ENCODE peak calls at places on chromosome 12, in eight cellular contexts. B is HepG2, I is upper lobe of left lung, A is gastrocnemius medialis, Z is A549, R is right lobe of liver, K is HCT116, V is K562. M is an unnamed sample.

GRCh38 chr12:106976668-106977067 is 10.3 kb downstream of the MTERF2 start:
- ATAC-seq in A (no peak), Z (no peak), V (no peak), B (no peak), R (peak; percentile 44), I (no peak), K (no peak), M (no peak)

GRCh38 chr12:89235189-89235993 is 116.9 kb downstream of the DUSP6 start:
- ATAC-seq in V (no peak), R (peak; percentile 70), A (no peak), I (no peak), B (no peak), Z (no peak), K (no peak), M (no peak)

GRCh38 chr12:47316609-47317049 is 236.9 kb upstream of the AMIGO2 start:
- ATAC-seq in Z (no peak), A (no peak), K (no peak), B (no peak), V (no peak), R (peak; percentile 72), I (no peak), M (peak; percentile 65)

GRCh38 chr12:75954076-75954475 is 77.5 kb downstream of the PHLDA1 start:
- ATAC-seq in I (no peak), V (peak; percentile 82), R (peak; percentile 52), K (peak; percentile 67), A (no peak), Z (peak; percentile 97), B (peak; percentile 91), M (no peak)

GRCh38 chr12:4438834-4439596 is 6.6 kb downstream of the FGF6 start:
- ATAC-seq in Z (no peak), R (peak; percentile 22), K (no peak), I (no peak), V (no peak), A (no peak), B (no peak), M (no peak)

GRCh38 chr12:75390899-75391538 is at the start of gene GLIPR1L2:
- ATAC-seq in I (peak; percentile 100), B (peak; percentile 100), R (peak; percentile 99), Z (peak; percentile 99), K (peak; percentile 94), V (peak; percentile 100), A (peak; percentile 96), M (peak; percentile 100)

GRCh38 chr12:120229071-120229582 is 28.2 kb upstream of the RPLP0 start:
- ATAC-seq in K (no peak), I (no peak), Z (no peak), A (no peak), R (no peak), B (peak; percentile 7), V (peak; percentile 63), M (no peak)

GRCh38 chr12:109588461-109589239 is 15.1 kb downstream of the MVK start:
- ATAC-seq in Z (no peak), R (peak; percentile 90), B (peak; percentile 64), K (no peak), I (peak; percentile 54), A (no peak), V (no peak), M (no peak)

GRCh38 chr12:96171905-96172304 is 22.3 kb upstream of the ELK3 start:
- ATAC-seq in I (no peak), B (no peak), K (no peak), A (no peak), V (no peak), R (no peak), Z (no peak), M (no peak)

GRCh38 chr12:6873094-6874006 is at the start of gene SPSB2:
- ATAC-seq in K (peak; percentile 79), A (peak; percentile 81), I (peak; percentile 98), V (peak; percentile 88), R (peak; percentile 86), B (peak; percentile 81), Z (peak; percentile 65), M (peak; percentile 91)
- TF ChIP-seq POLR2A in K (peak; percentile 35), A (peak; percentile 79), I (peak; percentile 46), V (peak; percentile 75), R (peak; percentile 71), B (no peak), Z (peak; percentile 82), M (peak; percentile 58)

GRCh38 chr12:121352053-121353018 is at the start of gene ANAPC5:
- ATAC-seq in K (peak; percentile 96), I (peak; percentile 100), A (peak; percentile 100), B (peak; percentile 97), V (peak; percentile 97), R (peak; percentile 99), Z (peak; percentile 99), M (peak; percentile 100)
- TF ChIP-seq POLR2A in K (peak; percentile 91), I (peak; percentile 82), A (peak; percentile 71), B (peak; percentile 87), V (peak; percentile 98), R (peak; percentile 92), Z (peak; percentile 86), M (peak; percentile 68)

GRCh38 chr12:124464830-124465229 is 102.6 kb downstream of the NCOR2 start:
- ATAC-seq in K (no peak), B (no peak), I (no peak), Z (no peak), R (no peak), A (no peak), V (peak; percentile 79), M (no peak)

GRCh38 chr12:124469193-124469888 is 98.1 kb downstream of the NCOR2 start:
- ATAC-seq in A (no peak), R (no peak), I (no peak), K (no peak), B (no peak), V (no peak), Z (no peak), M (no peak)

GRCh38 chr12:124464062-124464461 is 103.3 kb downstream of the NCOR2 start:
- ATAC-seq in V (no peak), R (peak; percentile 18), A (no peak), B (no peak), I (no peak), K (no peak), Z (no peak), M (no peak)

GRCh38 chr12:124465473-124465872 is 101.9 kb downstream of the NCOR2 start:
- ATAC-seq in Z (no peak), A (no peak), B (no peak), R (no peak), V (no peak), K (no peak), I (no peak), M (no peak)

DNA sequence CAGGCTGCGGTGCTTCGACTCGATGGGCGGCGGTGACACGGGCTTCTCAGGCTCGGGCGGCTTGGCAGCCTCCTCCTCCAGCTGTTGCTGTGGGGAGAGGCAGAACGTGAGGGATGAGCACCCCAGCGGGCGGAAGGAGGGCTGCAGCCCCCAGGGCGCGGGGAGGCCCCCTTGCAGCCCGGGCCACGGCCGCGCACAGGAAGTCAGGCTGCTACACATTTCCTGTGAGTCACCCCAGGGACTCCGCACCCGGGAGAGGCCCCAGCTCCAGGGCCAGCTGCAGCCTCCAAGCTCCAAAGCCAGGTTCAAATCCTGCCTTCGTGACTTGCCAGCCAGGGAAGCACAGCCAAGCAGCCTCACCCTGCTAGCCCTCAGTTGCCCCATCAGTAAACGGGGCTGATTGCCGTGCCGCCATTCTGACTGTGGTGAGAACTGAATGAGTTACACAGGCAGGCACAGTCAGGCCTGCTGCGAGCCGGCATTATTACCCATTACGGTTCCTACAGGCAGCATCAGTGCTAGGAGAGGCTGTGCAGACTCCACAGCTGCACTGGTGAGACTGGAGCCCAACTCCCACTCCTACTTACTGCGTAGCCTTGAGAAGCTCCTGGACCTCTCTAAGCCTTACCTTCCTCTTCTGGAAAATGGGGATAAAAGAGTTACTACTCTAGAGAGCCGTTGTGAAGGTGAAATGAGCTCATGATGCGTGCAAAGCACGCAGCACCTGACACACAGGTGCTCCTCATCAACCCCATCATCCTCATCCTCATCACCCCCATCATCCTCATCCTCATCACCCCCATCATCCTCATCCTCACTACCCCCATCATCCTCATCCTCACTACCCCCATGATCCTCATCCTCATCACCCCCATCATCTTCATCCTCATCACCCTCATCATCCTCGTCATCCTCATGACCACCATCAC is 100.9 kb downstream of the NCOR2 start:
- ATAC-seq in A (peak; percentile 45), R (peak; percentile 83), V (peak; percentile 38), I (peak; percentile 78), K (no peak), B (peak; percentile 34), Z (peak; percentile 46), M (peak; percentile 62)
- TF ChIP-seq POLR2A in A (no peak), R (no peak), V (no peak), I (no peak), K (no peak), B (no peak), Z (no peak), M (no peak)

GRCh38 chr12:6647083-6647604 is at the start of gene ACRBP:
- ATAC-seq in B (no peak), R (peak; percentile 93), Z (no peak), A (peak; percentile 85), I (peak; percentile 86), K (no peak), V (no peak), M (peak; percentile 95)
- TF ChIP-seq POLR2A in B (no peak), R (no peak), Z (no peak), A (no peak), I (no peak), K (no peak), V (no peak), M (peak; percentile 21)

GRCh38 chr12:54272214-54272613 is 7.7 kb downstream of the CBX5 start:
- ATAC-seq in Z (no peak), I (no peak), V (no peak), K (no peak), R (no peak), B (no peak), A (no peak), M (no peak)

GRCh38 chr12:54273981-54274380 is 5.9 kb downstream of the CBX5 start:
- ATAC-seq in A (peak; percentile 81), Z (no peak), K (no peak), B (no peak), R (no peak), I (no peak), V (no peak), M (no peak)

GRCh38 chr12:54265364-54265812 is 14.5 kb downstream of the CBX5 start:
- ATAC-seq in Z (no peak), I (no peak), K (no peak), A (no peak), R (no peak), B (no peak), V (peak; percentile 17), M (no peak)

GRCh38 chr12:54270345-54270744 is 9.6 kb downstream of the CBX5 start:
- ATAC-seq in I (no peak), B (no peak), K (no peak), R (no peak), V (no peak), Z (no peak), A (no peak), M (no peak)
- TF ChIP-seq POLR2A in I (no peak), B (no peak), K (no peak), R (no peak), V (no peak), Z (no peak), A (no peak), M (no peak)